ENCODE peak calls at places on chromosomes 16 and 17, in five cellular contexts. D, Z, H, F and O are unnamed samples.

GRCh38 chr17:17921192-17922082 is 50.8 kb downstream of the TOM1L2 start:
- DNase-seq in H (peak), D (no peak), F (peak), Z (no peak), O (peak)

GRCh38 chr16:47779201-47780016 is 318.3 kb downstream of the PHKB start:
- DNase-seq in Z (no peak), D (peak), H (peak), F (no peak), O (no peak)

GRCh38 chr16:1197237-1197866 is 27.7 kb downstream of the TPSG1 start:
- DNase-seq in Z (no peak), D (no peak), H (no peak), F (no peak), O (no peak)

GRCh38 chr17:2800367-2800766 is 4.1 kb downstream of the RAP1GAP2 start:
- DNase-seq in Z (no peak), D (no peak), H (no peak), F (no peak), O (no peak)

GRCh38 chr17:43750154-43750553 is 8.4 kb downstream of the SOST start:
- DNase-seq in D (no peak), F (no peak), Z (no peak), H (no peak), O (no peak)

GRCh38 chr17:1484586-1485310 is 7.7 kb downstream of the MYO1C start:
- DNase-seq in Z (no peak), D (peak), H (peak), F (peak), O (peak)

GRCh38 chr17:50943575-50943933 is 77.4 kb upstream of the TOB1 start:
- DNase-seq in H (no peak), F (peak), D (no peak), Z (no peak), O (no peak)

GRCh38 chr17:81404557-81405165 is 9.4 kb downstream of the BAHCC1 start:
- DNase-seq in H (no peak), D (no peak), Z (no peak), F (no peak), O (no peak)

GRCh38 chr16:12527077-12527476 is 276.6 kb downstream of the CPPED1 start:
- DNase-seq in Z (no peak), F (no peak), H (no peak), D (no peak), O (no peak)

GRCh38 chr16:14501331-14502255 is 128.5 kb downstream of the PARN start:
- DNase-seq in Z (peak), D (no peak), F (peak), H (peak), O (peak)

GRCh38 chr16:77780378-77780837 is 8.0 kb upstream of the VAT1L start:
- DNase-seq in H (peak), D (no peak), Z (no peak), F (no peak), O (peak)

GRCh38 chr16:68035227-68035626 is 12.1 kb downstream of the DUS2 start:
- DNase-seq in D (no peak), H (no peak), Z (no peak), F (no peak), O (no peak)

GRCh38 chr16:15948532-15949209 is 745 bp upstream of the ABCC1 start:
- DNase-seq in F (no peak), H (no peak), Z (no peak), D (no peak), O (no peak)

GRCh38 chr17:27551701-27552466 is 79.1 kb upstream of the LGALS9 start:
- DNase-seq in H (peak), Z (no peak), D (no peak), F (no peak), O (no peak)

GRCh38 chr17:73625975-73626706 is 18.1 kb downstream of the SDK2 start:
- DNase-seq in Z (peak), F (no peak), H (no peak), D (no peak), O (no peak)

GRCh38 chr17:57532556-57532955 is 212.5 kb downstream of the CCDC182 start:
- DNase-seq in D (no peak), Z (no peak), H (no peak), F (no peak), O (no peak)

GRCh38 chr16:74448990-74449389 is 27.7 kb upstream of the CLEC18B start:
- DNase-seq in F (no peak), H (peak), Z (no peak), D (no peak), O (peak)

GRCh38 chr17:32882734-32883133 is 5.8 kb upstream of the MYO1D start:
- DNase-seq in D (peak), Z (no peak), H (peak), F (no peak), O (no peak)

GRCh38 chr16:85386467-85387170 is 226.5 kb upstream of the GSE1 start:
- DNase-seq in Z (no peak), H (no peak), F (peak), D (no peak), O (no peak)

GRCh38 chr16:82156761-82157654 is 13.0 kb downstream of the MPHOSPH6 start:
- DNase-seq in F (no peak), D (no peak), H (no peak), Z (no peak), O (peak)

GRCh38 chr17:63446981-63447687 is 1.0 kb upstream of the CYB561 start:
- DNase-seq in H (no peak), D (peak), Z (peak), F (peak), O (no peak)